ENCODE peak calls at places on chromosomes 2 and 18, in eight cellular contexts. E is right cardiac atrium; J is aorta; D is PC-3; N is activated T-cell treated with anti-CD3 and anti-CD28 coated beads, Interleukin-2, amount 50 U/mL, for 4 hours; Y is stimulated activated naive CD8-positive, alpha-beta T cell treated with anti-CD3 and anti-CD28 coated beads, Interleukin-15, Interleukin-2, amounts not matched to agents 100 U/mL and 50 U/mL, for 24 hours; H is left lung; X is activated CD4-positive, alpha-beta T cell treated with anti-CD3 and anti-CD28 coated beads for 36 hours. W is an unnamed sample.
A peak's percentile ranks its signal among the peaks of the same experiment; 100 is the strongest.

GRCh38 chr2:72822794-72823193 is 3.0 kb downstream of the EXOC6B start:
- ATAC-seq in E (no peak), J (no peak), D (no peak), N (no peak), Y (no peak), H (no peak), X (no peak), W (no peak)

GRCh38 chr2:239813261-239814135 is 211.6 kb downstream of the NDUFA10 start:
- ATAC-seq in E (peak; percentile 36), J (peak; percentile 37), D (no peak), N (no peak), Y (no peak), H (peak; percentile 17), X (no peak), W (no peak)

GRCh38 chr2:195575879-195576391 is 81.1 kb upstream of the SLC39A10 start:
- ATAC-seq in E (peak; percentile 40), J (no peak), D (peak; percentile 87), N (peak; percentile 84), Y (peak; percentile 66), H (peak; percentile 79), X (peak; percentile 75), W (peak; percentile 84)

GRCh38 chr2:82282111-82282882 is 1977.7 kb upstream of the LRRTM1 start:
- ATAC-seq in E (no peak), J (no peak), D (no peak), N (no peak), Y (no peak), H (no peak), X (no peak), W (no peak)

GRCh38 chr2:58428553-58429284 is 187.6 kb upstream of the FANCL start:
- ATAC-seq in E (peak; percentile 56), J (peak; percentile 51), D (no peak), N (peak; percentile 27), Y (no peak), H (peak; percentile 89), X (no peak), W (no peak)

GRCh38 chr18:6355789-6356589 is 58.7 kb downstream of the L3MBTL4 start:
- ATAC-seq in E (no peak), J (no peak), D (peak; percentile 80), N (no peak), Y (peak; percentile 19), H (peak; percentile 71), X (peak; percentile 66), W (peak; percentile 46)

GRCh38 chr2:85668009-85668856 is at the start of gene SFTPB:
- ATAC-seq in E (no peak), J (no peak), D (no peak), N (no peak), Y (peak; percentile 41), H (peak; percentile 54), X (peak; percentile 36), W (peak; percentile 38)

GRCh38 chr18:48059363-48060109 is 129.1 kb upstream of the SMAD2 start:
- ATAC-seq in E (no peak), J (no peak), D (no peak), N (no peak), Y (no peak), H (no peak), X (no peak), W (no peak)

GRCh38 chr2:100166701-100167100 is 24.3 kb upstream of the AFF3 start:
- ATAC-seq in E (no peak), J (no peak), D (no peak), N (no peak), Y (no peak), H (no peak), X (no peak), W (no peak)

GRCh38 chr2:38551171-38551570 is 51.6 kb downstream of the HNRNPLL start:
- ATAC-seq in E (no peak), J (no peak), D (no peak), N (no peak), Y (no peak), H (no peak), X (no peak), W (no peak)

GRCh38 chr2:23366720-23367119 is 18.3 kb upstream of the KLHL29 start:
- ATAC-seq in E (no peak), J (no peak), D (peak; percentile 22), N (no peak), Y (no peak), H (no peak), X (no peak), W (no peak)

W was measured in activated T-helper 17 cell treated with anti-CD3 and anti-CD28 coated beads, Interleukin-2, amount 50 U/mL, for 72 hours.